ENCODE peak calls at places on chromosomes 7 and 10, in six cellular contexts. Q, F, E, N, V and M are unnamed samples.

GRCh38 chr10:127210936-127211335 is 14.5 kb upstream of the INSYN2A start:
- DNase-seq in N (no peak), V (no peak), F (no peak), Q (no peak), E (no peak), M (no peak)

GRCh38 chr10:17793041-17793440 is 16.1 kb upstream of the MRC1 start:
- DNase-seq in V (no peak), E (no peak), F (no peak), Q (no peak), N (no peak), M (no peak)

GRCh38 chr10:28331821-28332220 is 29.0 kb upstream of the MPP7 start:
- DNase-seq in Q (no peak), V (no peak), F (no peak), E (no peak), N (no peak), M (no peak)

GRCh38 chr7:150428671-150429451 is 21.6 kb upstream of the GIMAP8 start:
- DNase-seq in E (peak), F (peak), Q (no peak), N (peak), V (no peak), M (peak)

GRCh38 chr7:50315193-50315592 is 10.7 kb downstream of the IKZF1 start:
- DNase-seq in N (no peak), V (no peak), F (no peak), Q (no peak), E (no peak), M (no peak)

GRCh38 chr10:77357185-77357584 is 280.4 kb downstream of the KCNMA1 start:
- DNase-seq in Q (no peak), F (no peak), N (no peak), V (no peak), E (no peak), M (no peak)

GRCh38 chr7:35253680-35254495 is at the start of gene TBX20:
- DNase-seq in N (no peak), F (peak), Q (no peak), V (peak), E (peak), M (peak)

GRCh38 chr10:77939561-77940001 is 13.0 kb upstream of the DLG5 start:
- DNase-seq in Q (no peak), F (no peak), V (peak), E (no peak), N (peak), M (peak)

GRCh38 chr7:101590663-101591435 is 38.2 kb downstream of the MYL10 start:
- DNase-seq in E (peak), Q (no peak), F (no peak), N (no peak), V (no peak), M (no peak)

GRCh38 chr10:119457966-119458766 is 84.4 kb downstream of the RGS10 start:
- DNase-seq in V (no peak), Q (no peak), N (no peak), F (no peak), E (no peak), M (no peak)

GRCh38 chr7:155069992-155070827 is at the start of gene HTR5A:
- DNase-seq in N (peak), V (peak), F (peak), E (peak), Q (peak), M (peak)

GRCh38 chr7:104032486-104032885 is 43.0 kb upstream of the RELN start:
- DNase-seq in E (no peak), N (no peak), V (no peak), F (no peak), Q (no peak), M (no peak)

GRCh38 chr10:14687340-14687739 is 87.4 kb downstream of the FAM107B start:
- DNase-seq in F (no peak), V (no peak), Q (no peak), N (no peak), E (no peak), M (no peak)

GRCh38 chr7:55504093-55504859 is 68.0 kb downstream of the VOPP1 start:
- DNase-seq in E (no peak), V (peak), N (peak), F (no peak), Q (no peak), M (no peak)

GRCh38 chr7:150388709-150389531 is 9.8 kb downstream of the ZNF775 start:
- DNase-seq in V (peak), Q (no peak), E (peak), N (peak), F (peak), M (peak)

GRCh38 chr10:12981570-12981969 is 19.9 kb downstream of the CCDC3 start:
- DNase-seq in V (no peak), E (no peak), N (no peak), F (no peak), Q (no peak), M (no peak)

GRCh38 chr7:16961650-16962049 is 79.9 kb upstream of the AGR3 start:
- DNase-seq in V (no peak), Q (no peak), N (no peak), F (no peak), E (no peak), M (no peak)

GRCh38 chr10:28410420-28411135 is 107.7 kb upstream of the MPP7 start:
- DNase-seq in E (no peak), V (no peak), F (no peak), N (no peak), Q (no peak), M (no peak)

GRCh38 chr7:18610331-18610948 is 114.9 kb downstream of the HDAC9 start:
- DNase-seq in E (no peak), F (no peak), Q (no peak), V (no peak), N (no peak), M (no peak)

GRCh38 chr7:28573751-28574295 is 161.5 kb downstream of the CREB5 start:
- DNase-seq in V (no peak), N (no peak), E (no peak), F (no peak), Q (no peak), M (no peak)

GRCh38 chr7:77687100-77687746 is 9.0 kb upstream of the RSBN1L start:
- DNase-seq in E (no peak), F (no peak), Q (no peak), N (no peak), V (no peak), M (no peak)

GRCh38 chr7:81402227-81402626 is 367.6 kb downstream of the HGF start:
- DNase-seq in Q (no peak), V (no peak), F (no peak), N (no peak), E (no peak), M (no peak)

GRCh38 chr10:35195361-35196306 is 69.0 kb downstream of the CREM start:
- DNase-seq in F (peak), V (peak), E (no peak), Q (peak), N (peak), M (peak)

GRCh38 chr7:131111081-131111576 is 216.5 kb upstream of the MKLN1 start:
- DNase-seq in E (no peak), V (no peak), N (no peak), F (no peak), Q (no peak), M (peak)

GRCh38 chr10:48470893-48471805 is 133.7 kb downstream of the ARHGAP22 start:
- DNase-seq in Q (no peak), V (peak), N (no peak), E (peak), F (no peak), M (no peak)

GRCh38 chr7:39606941-39607340 is 16.4 kb upstream of the RALA start:
- DNase-seq in F (no peak), V (no peak), Q (no peak), N (no peak), E (no peak), M (no peak)

GRCh38 chr10:52740913-52741675 is 31.5 kb downstream of the MBL2 start:
- DNase-seq in N (no peak), Q (no peak), F (no peak), V (peak), E (no peak), M (peak)

GRCh38 chr7:42694894-42695553 is 216.8 kb downstream of the C7orf25 start:
- DNase-seq in F (no peak), N (no peak), E (no peak), Q (no peak), V (peak), M (no peak)

GRCh38 chr10:72337039-72337629 is 17.6 kb downstream of the DNAJB12 start:
- DNase-seq in Q (peak), V (peak), F (peak), N (peak), E (peak), M (peak)

GRCh38 chr7:37352974-37353948 is 95.4 kb downstream of the ELMO1 start:
- DNase-seq in N (peak), E (no peak), V (no peak), Q (peak), F (peak), M (peak)

GRCh38 chr10:82378146-82378545 is 503.2 kb downstream of the NRG3 start:
- DNase-seq in V (peak), N (peak), F (peak), Q (no peak), E (no peak), M (no peak)

GRCh38 chr7:45659496-45660139 is 85.5 kb downstream of the ADCY1 start:
- DNase-seq in V (peak), N (peak), F (no peak), E (no peak), Q (no peak), M (no peak)

GRCh38 chr10:32073676-32074075 is 17.5 kb upstream of the KIF5B start:
- DNase-seq in Q (no peak), E (no peak), N (no peak), F (no peak), V (no peak), M (no peak)

GRCh38 chr10:48446785-48447184 is 140.3 kb downstream of the MAPK8 start:
- DNase-seq in E (peak), F (peak), Q (no peak), N (peak), V (peak), M (no peak)

GRCh38 chr7:47454066-47454950 is 127.6 kb downstream of the TNS3 start:
- DNase-seq in N (peak), Q (no peak), V (no peak), F (no peak), E (peak), M (no peak)

GRCh38 chr10:132458595-132459251 is 61.7 kb downstream of the PWWP2B start:
- DNase-seq in N (peak), E (peak), F (peak), V (peak), Q (peak), M (peak)

DNA sequence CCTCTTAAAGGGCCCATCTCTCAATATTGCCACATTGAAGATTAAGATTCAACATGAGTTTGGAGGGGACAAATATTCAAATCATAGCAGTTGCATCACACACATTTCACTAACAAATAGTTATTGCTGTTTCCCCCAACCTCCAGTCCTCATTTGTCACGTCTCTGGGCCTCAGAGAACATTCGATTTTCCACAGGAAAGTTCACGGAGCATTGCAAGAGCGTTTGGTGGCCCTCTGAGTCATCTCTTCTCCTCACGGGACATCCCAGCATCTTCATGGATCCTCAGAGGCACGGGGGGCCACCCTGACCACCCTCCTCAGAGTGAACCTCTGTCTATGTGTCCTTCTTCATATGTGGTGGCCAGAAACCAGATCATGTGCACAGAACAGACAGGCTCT is 50.3 kb upstream of the CHST15 start:
- DNase-seq in Q (no peak), N (peak), V (no peak), E (no peak), F (no peak), M (no peak)
- H3K27ac ChIP-seq in Q (no peak), N (no peak), V (no peak), E (no peak), F (no peak), M (no peak)

GRCh38 chr10:99433378-99434020 is 3.1 kb upstream of the GOT1 start:
- DNase-seq in V (no peak), Q (no peak), E (no peak), F (no peak), N (no peak), M (no peak)
- H3K27ac ChIP-seq in V (peak), Q (no peak), E (no peak), F (no peak), N (no peak), M (peak)

GRCh38 chr7:98398567-98399372 is 2.1 kb downstream of the BAIAP2L1 start:
- DNase-seq in Q (no peak), E (no peak), F (no peak), V (no peak), N (no peak), M (no peak)

GRCh38 chr7:98400538-98401427 is at the start of gene BAIAP2L1:
- DNase-seq in Q (peak), N (peak), F (peak), E (peak), V (peak), M (peak)

GRCh38 chr7:98399462-98399861 is 1.4 kb downstream of the BAIAP2L1 start:
- DNase-seq in N (no peak), Q (no peak), V (no peak), E (no peak), F (no peak), M (no peak)

GRCh38 chr7:98396768-98397167 is 4.1 kb downstream of the BAIAP2L1 start:
- DNase-seq in V (no peak), E (no peak), N (no peak), Q (no peak), F (no peak), M (no peak)

DNA sequence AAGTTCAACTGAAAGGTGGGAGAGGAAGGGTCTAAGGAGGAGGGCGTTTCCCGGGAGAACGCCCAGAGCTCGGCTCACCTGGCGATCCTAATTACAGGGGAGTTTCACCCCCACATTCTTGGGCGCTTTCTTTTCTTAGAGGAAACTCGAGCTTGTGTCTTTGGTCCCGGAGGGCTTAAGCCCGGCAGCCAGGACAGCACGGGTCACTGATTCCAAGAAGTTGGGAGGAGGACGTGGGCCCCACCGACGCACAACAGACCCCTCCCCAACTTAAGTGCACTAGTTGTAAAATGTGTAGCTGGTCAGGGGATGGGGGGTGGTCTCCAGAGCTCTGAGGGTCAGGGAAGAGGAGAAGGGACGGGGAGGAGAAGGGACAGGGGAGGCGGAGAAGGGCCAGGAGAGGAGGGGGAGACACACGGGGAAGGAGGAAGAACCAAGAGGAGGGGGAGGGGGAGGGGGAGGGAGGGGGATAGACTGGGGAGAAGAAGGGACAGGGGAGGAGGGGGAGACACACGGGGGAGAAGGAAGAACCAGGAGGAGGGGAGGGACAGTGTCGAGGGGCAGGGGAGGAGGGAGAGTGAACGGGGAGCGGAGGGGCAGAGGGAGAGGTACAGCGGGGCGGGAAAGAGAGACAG is 870 bp downstream of the BAIAP2L1 start:
- DNase-seq in Q (no peak), V (no peak), E (no peak), F (no peak), N (no peak), M (no peak)
- H3K27ac ChIP-seq in Q (no peak), V (peak), E (no peak), F (no peak), N (no peak), M (peak)

DNA sequence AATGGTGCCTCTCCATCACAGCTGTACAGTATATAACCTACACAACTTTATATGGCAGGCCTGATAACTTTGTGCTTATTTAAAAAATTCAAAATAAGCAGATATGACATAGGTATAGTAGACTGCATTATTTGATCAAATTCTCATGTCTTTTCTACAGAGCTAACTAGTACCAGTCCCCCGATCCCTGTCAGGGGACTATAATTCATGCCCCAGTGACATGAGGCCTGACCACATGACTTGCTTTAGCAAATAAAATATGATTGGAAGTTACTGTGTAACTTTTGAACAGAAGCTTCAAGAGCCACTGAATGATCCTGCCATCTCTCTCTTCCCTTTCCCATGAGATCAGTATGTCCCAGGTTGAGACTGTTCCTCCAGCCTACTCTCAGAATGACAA is 49.2 kb upstream of the WNT2 start:
- DNase-seq in F (no peak), E (no peak), V (no peak), Q (no peak), N (no peak), M (no peak)
- H3K27ac ChIP-seq in F (no peak), E (no peak), V (no peak), Q (no peak), N (no peak), M (no peak)

DNA sequence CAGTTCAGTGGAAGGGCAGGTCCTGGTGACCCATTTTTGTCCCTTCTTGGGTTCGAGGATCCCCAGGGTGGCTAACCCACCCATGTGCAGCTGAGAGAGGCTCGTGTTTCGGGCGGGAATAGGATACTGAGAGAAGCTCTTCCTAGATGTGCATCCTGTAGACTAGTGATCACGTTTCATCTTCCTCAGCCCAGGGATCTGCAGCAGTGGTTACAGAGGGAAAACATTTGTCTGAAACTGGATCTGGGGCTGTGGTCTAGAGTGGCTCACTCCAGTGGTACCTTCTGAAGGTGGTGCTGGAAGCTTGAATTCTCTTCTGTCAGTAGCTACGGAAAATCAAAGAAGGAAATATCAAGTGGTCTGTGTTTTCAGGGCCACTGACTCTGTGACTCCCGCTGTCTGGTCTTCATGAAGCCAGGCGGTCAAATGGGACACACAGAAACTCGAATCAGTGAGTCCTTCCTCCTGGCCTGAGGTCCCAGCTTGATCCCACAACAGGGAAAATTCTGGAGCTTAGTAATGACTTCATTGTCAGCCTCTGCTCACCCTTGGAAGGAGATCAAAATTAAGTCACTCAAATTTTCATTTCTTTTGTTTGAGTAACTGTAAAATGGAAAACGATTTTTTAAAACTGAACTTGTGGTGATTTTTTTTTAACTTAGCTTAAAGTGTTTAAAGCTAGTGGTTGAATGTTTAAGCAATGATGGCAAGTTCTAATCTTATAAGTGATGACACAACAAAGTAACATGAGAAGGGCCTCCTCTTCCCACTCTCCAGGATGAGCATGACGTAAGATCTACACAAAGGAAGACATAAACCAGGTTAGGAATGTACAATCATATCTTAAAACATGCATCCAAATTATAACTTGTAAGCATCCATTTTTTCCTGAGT is 469.3 kb upstream of the KLF6 start:
- DNase-seq in E (no peak), V (no peak), F (no peak), Q (no peak), N (no peak), M (no peak)
- H3K27ac ChIP-seq in E (no peak), V (peak), F (no peak), Q (no peak), N (peak), M (no peak)

DNA sequence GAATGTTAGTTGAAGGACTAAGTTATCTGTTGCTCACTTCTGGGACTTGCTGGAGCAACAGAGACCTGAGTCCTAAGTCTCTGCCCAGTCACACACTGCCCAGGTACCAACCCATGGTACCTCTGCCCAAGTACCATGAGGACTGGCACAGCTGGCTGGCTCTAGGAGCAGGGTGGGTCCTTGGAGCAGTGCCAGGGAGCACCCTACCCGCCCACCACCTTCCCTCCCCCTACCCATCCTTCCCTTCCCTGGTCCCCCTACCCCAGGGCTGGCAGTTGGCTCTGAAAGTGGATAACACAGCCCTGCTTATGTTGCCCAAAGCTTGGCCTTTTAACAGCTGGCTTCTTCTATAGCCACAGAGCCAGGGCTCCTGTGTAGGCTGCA is 26.4 kb upstream of the PDCD4 start:
- DNase-seq in N (no peak), Q (no peak), F (no peak), E (no peak), V (no peak), M (no peak)
- H3K27ac ChIP-seq in N (no peak), Q (no peak), F (no peak), E (no peak), V (peak), M (peak)